ENCODE peak calls at places on chromosomes 16 and 17, in eight cellular contexts. One of them, this sample, is unnamed.

GRCh38 chr17:1197781-1198490 is 18.2 kb upstream of the ABR start:
- DNase-seq in Peyer's patch: peak
- DNase-seq in COR-L47: no peak
- DNase-seq in NCI-H1417: no peak
- DNase-seq in GM13976: peak
- DNase-seq in activated T-helper 1 cell treated with anti-CD3 and anti-CD28 coated beads, Interleukin-2, amount 50 U/mL, for 16 hours: peak
- DNase-seq in GDM1: peak
- DNase-seq in T1000: no peak
- DNase-seq in this sample: no peak

GRCh38 chr17:65544658-65545057 is 16.8 kb downstream of the AXIN2 start:
- DNase-seq in Peyer's patch: peak
- DNase-seq in COR-L47: no peak
- DNase-seq in NCI-H1417: peak
- DNase-seq in GM13976: no peak
- DNase-seq in activated T-helper 1 cell treated with anti-CD3 and anti-CD28 coated beads, Interleukin-2, amount 50 U/mL, for 16 hours: no peak
- DNase-seq in GDM1: no peak
- DNase-seq in T1000: no peak
- DNase-seq in this sample: no peak

GRCh38 chr17:19337712-19338023 is 24.9 kb downstream of the B9D1 start:
- DNase-seq in Peyer's patch: no peak
- DNase-seq in COR-L47: no peak
- DNase-seq in NCI-H1417: no peak
- DNase-seq in GM13976: no peak
- DNase-seq in activated T-helper 1 cell treated with anti-CD3 and anti-CD28 coated beads, Interleukin-2, amount 50 U/mL, for 16 hours: no peak
- DNase-seq in GDM1: no peak
- DNase-seq in T1000: no peak
- DNase-seq in this sample: no peak

GRCh38 chr16:85366031-85366763 is 246.9 kb upstream of the GSE1 start:
- DNase-seq in Peyer's patch: no peak
- DNase-seq in COR-L47: no peak
- DNase-seq in NCI-H1417: no peak
- DNase-seq in GM13976: no peak
- DNase-seq in activated T-helper 1 cell treated with anti-CD3 and anti-CD28 coated beads, Interleukin-2, amount 50 U/mL, for 16 hours: no peak
- DNase-seq in GDM1: no peak
- DNase-seq in T1000: no peak
- DNase-seq in this sample: no peak

GRCh38 chr17:2598166-2598565 is 4.7 kb downstream of the PAFAH1B1 start:
- DNase-seq in Peyer's patch: no peak
- DNase-seq in COR-L47: no peak
- DNase-seq in NCI-H1417: no peak
- DNase-seq in GM13976: no peak
- DNase-seq in activated T-helper 1 cell treated with anti-CD3 and anti-CD28 coated beads, Interleukin-2, amount 50 U/mL, for 16 hours: no peak
- DNase-seq in GDM1: no peak
- DNase-seq in T1000: no peak
- DNase-seq in this sample: peak

GRCh38 chr17:49375544-49375943 is 13.5 kb upstream of the ZNF652 start:
- DNase-seq in Peyer's patch: peak
- DNase-seq in COR-L47: no peak
- DNase-seq in NCI-H1417: no peak
- DNase-seq in GM13976: no peak
- DNase-seq in activated T-helper 1 cell treated with anti-CD3 and anti-CD28 coated beads, Interleukin-2, amount 50 U/mL, for 16 hours: no peak
- DNase-seq in GDM1: no peak
- DNase-seq in T1000: no peak
- DNase-seq in this sample: no peak

GRCh38 chr17:57294629-57295501 is 38.5 kb downstream of the MSI2 start:
- DNase-seq in Peyer's patch: no peak
- DNase-seq in COR-L47: peak
- DNase-seq in NCI-H1417: peak
- DNase-seq in GM13976: no peak
- DNase-seq in activated T-helper 1 cell treated with anti-CD3 and anti-CD28 coated beads, Interleukin-2, amount 50 U/mL, for 16 hours: no peak
- DNase-seq in GDM1: no peak
- DNase-seq in T1000: no peak
- DNase-seq in this sample: peak

GRCh38 chr16:57504001-57504400 is 17.7 kb upstream of the DOK4 start:
- DNase-seq in Peyer's patch: no peak
- DNase-seq in COR-L47: no peak
- DNase-seq in NCI-H1417: no peak
- DNase-seq in GM13976: no peak
- DNase-seq in activated T-helper 1 cell treated with anti-CD3 and anti-CD28 coated beads, Interleukin-2, amount 50 U/mL, for 16 hours: no peak
- DNase-seq in GDM1: no peak
- DNase-seq in T1000: no peak
- DNase-seq in this sample: no peak

GRCh38 chr17:28665994-28666393 is 4.0 kb downstream of the SUPT6H start:
- DNase-seq in Peyer's patch: no peak
- DNase-seq in COR-L47: no peak
- DNase-seq in NCI-H1417: no peak
- DNase-seq in GM13976: no peak
- DNase-seq in activated T-helper 1 cell treated with anti-CD3 and anti-CD28 coated beads, Interleukin-2, amount 50 U/mL, for 16 hours: no peak
- DNase-seq in GDM1: no peak
- DNase-seq in T1000: no peak
- DNase-seq in this sample: no peak

This sample was measured in kidney tubule cell.